ENCODE peak calls at places on chromosomes 12 and 14, in nine cellular contexts. V is iris pigment epithelial cell; S is AG08395; Z is colonic mucosa; Y is EL; W is HT-29; R is H7; P is Ammon's horn; N is activated T-cell treated with anti-CD3 and anti-CD28 coated beads, Interleukin-2, amount 50 U/mL, for 24 hours. O is an unnamed sample.

GRCh38 chr12:106753526-106753925 is 21.0 kb upstream of the RIC8B start:
- DNase-seq in V (no peak), S (no peak), Z (no peak), Y (no peak), W (no peak), R (no peak), P (no peak), N (peak; percentile 74), O (no peak)

GRCh38 chr12:100632445-100632892 is 59.0 kb downstream of the GAS2L3 start:
- DNase-seq in V (no peak), S (no peak), Z (no peak), Y (no peak), W (no peak), R (no peak), P (no peak), N (no peak), O (no peak)

GRCh38 chr12:64318605-64319004 is 72.0 kb downstream of the C12orf56 start:
- DNase-seq in V (peak; percentile 51), S (peak; percentile 7), Z (no peak), Y (peak; percentile 33), W (no peak), R (peak; percentile 78), P (peak; percentile 4), N (no peak), O (peak; percentile 80)

GRCh38 chr12:4282103-4282891 is 8.7 kb downstream of the CCND2 start:
- DNase-seq in V (no peak), S (no peak), Z (peak; percentile 15), Y (no peak), W (no peak), R (peak; percentile 37), P (no peak), N (no peak), O (no peak)

GRCh38 chr12:116556356-116556952 is 2.7 kb upstream of the MAP1LC3B2 start:
- DNase-seq in V (no peak), S (no peak), Z (no peak), Y (no peak), W (no peak), R (no peak), P (no peak), N (no peak), O (no peak)

GRCh38 chr12:49582201-49582600 is 14.3 kb upstream of the MCRS1 start:
- DNase-seq in V (no peak), S (no peak), Z (no peak), Y (no peak), W (no peak), R (no peak), P (no peak), N (no peak), O (no peak)

GRCh38 chr14:74507085-74507484 is 13.5 kb downstream of the ISCA2 start:
- DNase-seq in V (no peak), S (no peak), Z (no peak), Y (no peak), W (no peak), R (no peak), P (no peak), N (no peak), O (no peak)

GRCh38 chr14:105888784-105889665 is 362.6 kb downstream of the TMEM121 start:
- DNase-seq in V (no peak), S (no peak), Z (no peak), Y (no peak), W (no peak), R (no peak), P (no peak), N (peak; percentile 28), O (no peak)

GRCh38 chr12:30537228-30537627 is 158.4 kb downstream of the IPO8 start:
- DNase-seq in V (no peak), S (no peak), Z (no peak), Y (no peak), W (no peak), R (no peak), P (no peak), N (no peak), O (no peak)

O was measured in fibroblast of pulmonary artery.